ENCODE peak calls at places on chromosomes 13 and 19, in eight cellular contexts. P is C1 segment of cervical spinal cord; W is CD8-positive, alpha-beta T cell; I is activated naive CD8-positive, alpha-beta T cell treated with anti-CD3 and anti-CD28 coated beads, Interleukin-2, amount 50 U/mL, for 16 hours; Q is psoas muscle; B is uterus; L is T-helper 1 cell; O is NCI-H187. E is an unnamed sample.

GRCh38 chr13:100895656-100896055 is 221.1 kb upstream of the TMTC4 start:
- DNase-seq in P (no peak), W (no peak), I (no peak), Q (no peak), B (no peak), L (no peak), O (no peak), E (no peak)

GRCh38 chr13:74253161-74253560 is 119.0 kb upstream of the KLF12 start:
- DNase-seq in P (no peak), W (no peak), I (no peak), Q (no peak), B (no peak), L (no peak), O (no peak), E (no peak)

GRCh38 chr13:93848247-93848646 is 621.6 kb downstream of the GPC6 start:
- DNase-seq in P (no peak), W (no peak), I (no peak), Q (no peak), B (no peak), L (no peak), O (no peak), E (no peak)

GRCh38 chr19:45768644-45769053 is 403 bp downstream of the SIX5 start:
- DNase-seq in P (no peak), W (no peak), I (no peak), Q (peak; percentile 78), B (no peak), L (no peak), O (no peak), E (peak; percentile 52)

GRCh38 chr13:114078501-114079451 is 53.6 kb downstream of the RASA3 start:
- DNase-seq in P (no peak), W (no peak), I (no peak), Q (peak; percentile 66), B (peak; percentile 61), L (no peak), O (no peak), E (peak; percentile 93)

GRCh38 chr13:97224544-97225324 is 2.6 kb downstream of the MBNL2 start:
- DNase-seq in P (no peak), W (no peak), I (no peak), Q (no peak), B (no peak), L (no peak), O (no peak), E (no peak)

GRCh38 chr19:18110833-18111232 is 13.3 kb downstream of the MAST3 start:
- DNase-seq in P (no peak), W (no peak), I (no peak), Q (no peak), B (no peak), L (no peak), O (no peak), E (no peak)

GRCh38 chr13:82356667-82357066 is 1525.6 kb downstream of the SLITRK1 start:
- DNase-seq in P (no peak), W (no peak), I (no peak), Q (no peak), B (no peak), L (no peak), O (no peak), E (no peak)

GRCh38 chr19:36054733-36055686 is at the start of gene WDR62:
- DNase-seq in P (peak; percentile 99), W (peak; percentile 89), I (peak; percentile 87), Q (peak; percentile 96), B (peak; percentile 60), L (peak; percentile 85), O (peak; percentile 100), E (peak; percentile 98)

E was measured in lower leg skin.